ENCODE peak calls at places on chromosomes 4 and X, in six cellular contexts. I is H1, K is A549, S is HepG2, W is WTC11, X is endothelial cell of umbilical vein. C is an unnamed sample.
A peak's percentile ranks its signal among the peaks of the same experiment; 100 is the strongest.

GRCh38 chr4:32268949-32269348 is 1548.8 kb downstream of the PCDH7 start:
- DNase-seq in X (peak; percentile 21), I (no peak), S (no peak), K (peak; percentile 0), W (no peak), C (no peak)

GRCh38 chr4:137961051-137961438 is 281.1 kb downstream of the SLC7A11 start:
- DNase-seq in W (no peak), S (no peak), K (peak; percentile 1), I (no peak), X (no peak), C (no peak)

GRCh38 chr4:82865592-82865991 is 25.4 kb downstream of the SEC31A start:
- DNase-seq in I (no peak), W (no peak), K (peak; percentile 49), S (peak; percentile 27), X (peak; percentile 90), C (no peak)

GRCh38 chr4:53777244-53777984 is 186.1 kb upstream of the LNX1 start:
- DNase-seq in I (no peak), K (peak; percentile 53), W (no peak), S (no peak), X (no peak), C (no peak)

GRCh38 chrX:22196151-22196550 is 76.6 kb upstream of the CBLL2 start:
- DNase-seq in I (no peak), K (no peak), W (no peak), S (no peak), X (no peak), C (no peak)

GRCh38 chrX:101191217-101191750 is 28.3 kb upstream of the DRP2 start:
- DNase-seq in S (no peak), I (peak; percentile 64), K (no peak), X (peak; percentile 29), W (peak; percentile 54), C (peak; percentile 72)

GRCh38 chr4:94390804-94391410 is 48.3 kb upstream of the HPGDS start:
- DNase-seq in X (peak; percentile 41), W (no peak), K (no peak), I (no peak), S (peak; percentile 20), C (no peak)

GRCh38 chrX:146243071-146243470 is 425.4 kb downstream of the SLITRK2 start:
- DNase-seq in W (no peak), K (no peak), X (no peak), I (no peak), S (no peak), C (no peak)

GRCh38 chrX:56736219-56736618 is 7.2 kb downstream of the NBDY start:
- DNase-seq in K (no peak), I (no peak), S (no peak), W (no peak), X (no peak), C (no peak)

GRCh38 chr4:147340547-147341225 is 140.2 kb upstream of the EDNRA start:
- DNase-seq in S (no peak), I (no peak), X (peak; percentile 43), W (no peak), K (no peak), C (no peak)

GRCh38 chr4:104795264-104795934 is 300.7 kb upstream of the CXXC4 start:
- DNase-seq in K (no peak), X (no peak), S (no peak), I (no peak), W (no peak), C (no peak)

GRCh38 chr4:56981795-56982201 is 3.1 kb downstream of the POLR2B start:
- DNase-seq in W (no peak), X (peak; percentile 93), K (no peak), S (no peak), I (no peak), C (no peak)

GRCh38 chr4:4541040-4541631 is 712 bp downstream of the STX18 start:
- DNase-seq in W (no peak), K (peak; percentile 41), X (peak; percentile 50), S (peak; percentile 60), I (no peak), C (no peak)

GRCh38 chr4:2932561-2932950 is 30.6 kb downstream of the NOP14 start:
- DNase-seq in X (no peak), K (no peak), I (no peak), W (peak; percentile 8), S (no peak), C (no peak)

GRCh38 chrX:13778916-13779315 is 38.0 kb downstream of the GPM6B start:
- DNase-seq in W (no peak), K (no peak), S (no peak), I (no peak), X (peak; percentile 68), C (no peak)

GRCh38 chrX:153793291-153793690 is 884 bp downstream of the IDH3G start:
- DNase-seq in X (no peak), K (no peak), I (no peak), W (no peak), S (no peak), C (peak; percentile 65)

GRCh38 chr4:120052840-120053239 is 13.8 kb downstream of the MAD2L1 start:
- DNase-seq in K (peak; percentile 17), S (no peak), I (no peak), X (peak; percentile 69), W (no peak), C (no peak)

GRCh38 chr4:184448828-184449227 is 25.5 kb downstream of the IRF2 start:
- DNase-seq in K (no peak), X (peak; percentile 25), S (no peak), I (no peak), W (no peak), C (no peak)

GRCh38 chrX:88072339-88073030 is 554.9 kb downstream of the KLHL4 start:
- DNase-seq in S (no peak), X (no peak), K (no peak), W (no peak), I (no peak), C (no peak)

GRCh38 chr4:153792893-153793227 is 4.0 kb upstream of the SFRP2 start:
- DNase-seq in K (no peak), I (no peak), W (peak; percentile 66), X (no peak), S (no peak), C (no peak)

GRCh38 chr4:109406337-109406931 is 27.2 kb upstream of the SEC24B start:
- DNase-seq in W (no peak), K (peak; percentile 57), X (peak; percentile 75), S (peak; percentile 43), I (no peak), C (peak; percentile 40)
- TF ChIP-seq JUN in W (no peak), K (no peak), X (no peak), S (no peak), I (no peak), C (no peak)

GRCh38 chrX:31353095-31353494 is 281.3 kb upstream of the FTHL17 start:
- DNase-seq in I (no peak), X (no peak), S (no peak), K (no peak), W (no peak), C (no peak)
- TF ChIP-seq JUN in I (no peak), X (no peak), S (no peak), K (no peak), W (no peak), C (no peak)

DNA sequence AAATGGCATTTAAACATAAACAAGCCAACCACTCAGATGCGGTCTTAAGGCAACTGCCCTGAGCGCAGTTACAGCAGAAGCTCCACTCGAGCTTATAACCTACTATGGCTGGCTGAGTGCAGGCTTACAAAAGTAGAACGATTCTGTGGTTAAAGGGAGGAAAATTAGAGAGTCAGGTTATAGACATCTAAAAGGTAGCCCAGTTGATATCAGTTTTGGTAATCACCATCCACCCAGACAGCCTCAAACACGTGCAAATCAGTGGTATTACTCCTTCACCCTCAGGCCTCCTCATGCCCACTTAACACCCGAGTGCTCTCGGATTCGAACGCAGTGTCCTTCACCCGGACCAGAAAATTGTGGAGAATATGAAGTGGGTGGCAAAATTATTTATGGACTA is 3.1 kb downstream of the LEF1 start:
- DNase-seq in S (no peak), W (no peak), I (no peak), K (no peak), X (no peak), C (no peak)
- TF ChIP-seq JUN in S (no peak), W (no peak), I (no peak), K (no peak), X (no peak), C (no peak)

DNA sequence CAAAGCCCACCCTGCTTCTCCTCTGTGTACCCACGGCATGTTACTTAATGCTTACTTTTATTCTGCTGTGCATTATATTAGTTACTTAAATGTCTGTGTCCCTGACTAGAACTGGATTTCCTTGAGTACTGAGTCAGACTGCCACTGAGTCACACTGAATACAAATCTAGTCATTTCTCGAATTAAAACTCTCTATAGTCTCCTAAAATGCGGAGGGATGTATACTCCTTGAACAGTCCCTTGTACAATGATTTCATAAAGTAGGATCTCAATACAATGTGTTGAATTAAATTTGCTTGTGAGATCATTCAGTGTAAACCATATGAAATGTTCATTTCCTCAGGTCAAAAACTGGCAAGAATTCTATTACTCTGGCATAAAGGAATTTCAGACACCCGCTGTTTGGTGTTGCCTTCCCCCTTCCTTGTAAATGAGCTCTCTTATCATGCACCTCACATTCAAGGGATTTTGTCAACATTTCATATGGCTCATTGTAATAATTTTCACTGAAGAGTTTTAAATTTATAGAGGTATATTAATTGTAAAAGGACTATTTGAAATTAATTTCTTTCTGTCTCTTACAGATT is 17.4 kb upstream of the FAM241A start:
- DNase-seq in X (peak; percentile 39), K (no peak), S (no peak), W (no peak), I (no peak), C (no peak)
- TF ChIP-seq JUN in X (no peak), K (no peak), S (no peak), W (no peak), I (no peak), C (no peak)

DNA sequence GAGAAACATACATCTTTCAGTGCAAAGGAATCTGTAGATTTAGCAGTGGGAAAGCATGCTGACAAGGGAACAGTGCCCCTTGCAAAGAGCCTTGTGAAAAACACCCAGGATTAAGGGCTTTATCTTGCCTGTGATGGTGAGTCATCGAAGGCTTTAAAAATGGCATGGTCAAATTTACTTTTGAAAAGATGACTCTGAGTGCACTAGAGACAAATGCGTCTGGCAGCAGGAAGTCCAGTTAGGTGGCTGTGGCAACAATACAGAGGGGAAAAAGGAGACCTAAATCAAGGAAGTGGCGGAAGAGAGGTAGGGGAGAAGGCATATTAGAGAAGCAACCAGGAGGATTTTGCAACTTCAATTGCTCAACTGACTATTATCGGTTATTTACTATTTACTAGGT is 472.6 kb upstream of the CPEB2 start:
- DNase-seq in I (peak; percentile 44), W (no peak), K (peak; percentile 18), S (no peak), X (no peak), C (no peak)
- TF ChIP-seq JUN in I (peak; percentile 37), W (no peak), K (no peak), S (no peak), X (no peak), C (no peak)

GRCh38 chr4:48461000-48461399 is 22.1 kb upstream of the SLC10A4 start:
- DNase-seq in X (no peak), W (no peak), S (no peak), I (no peak), K (no peak), C (no peak)
- TF ChIP-seq JUN in X (no peak), W (no peak), S (no peak), I (no peak), K (no peak), C (no peak)

GRCh38 chr4:52028970-52029369 is 8.8 kb upstream of the LRRC66 start:
- DNase-seq in W (no peak), X (no peak), I (no peak), K (peak; percentile 4), S (no peak), C (no peak)
- TF ChIP-seq JUN in W (no peak), X (no peak), I (no peak), K (no peak), S (no peak), C (no peak)

C was measured in K562.